ENCODE peak calls at places on chromosome 20, in four cellular contexts. One of them, this sample, is unnamed.
A peak's percentile ranks its signal among the peaks of the same experiment; 100 is the strongest.

GRCh38 chr20:58169441-58169840 is 59.0 kb downstream of the ANKRD60 start:
- DNase-seq in CD8-positive, alpha-beta T cell: no peak
- DNase-seq in K562: no peak
- DNase-seq in IMR-90: peak; percentile 41
- DNase-seq in this sample: no peak

GRCh38 chr20:56698749-56699148 is 69.6 kb downstream of the TFAP2C start:
- DNase-seq in CD8-positive, alpha-beta T cell: no peak
- DNase-seq in K562: no peak
- DNase-seq in IMR-90: no peak
- DNase-seq in this sample: no peak

GRCh38 chr20:24337074-24337473 is 132.4 kb upstream of the SYNDIG1 start:
- DNase-seq in CD8-positive, alpha-beta T cell: no peak
- DNase-seq in K562: no peak
- DNase-seq in IMR-90: peak; percentile 35
- DNase-seq in this sample: peak; percentile 81

GRCh38 chr20:62363920-62364851 is 2.9 kb downstream of the LAMA5 start:
- DNase-seq in CD8-positive, alpha-beta T cell: no peak
- DNase-seq in K562: no peak
- DNase-seq in IMR-90: no peak
- DNase-seq in this sample: no peak

GRCh38 chr20:53750827-53751393 is 157.3 kb upstream of the ZNF217 start:
- DNase-seq in K562: peak; percentile 28
- DNase-seq in CD8-positive, alpha-beta T cell: peak; percentile 64
- DNase-seq in IMR-90: peak; percentile 91
- DNase-seq in this sample: no peak

GRCh38 chr20:24163501-24163900 is 174.9 kb upstream of the GGTLC1 start:
- DNase-seq in CD8-positive, alpha-beta T cell: no peak
- DNase-seq in K562: no peak
- DNase-seq in IMR-90: no peak
- DNase-seq in this sample: peak; percentile 63

GRCh38 chr20:59939879-59940128 is 301 bp downstream of the PPP1R3D start:
- DNase-seq in CD8-positive, alpha-beta T cell: no peak
- DNase-seq in K562: peak; percentile 39
- DNase-seq in IMR-90: peak; percentile 4
- DNase-seq in this sample: no peak

GRCh38 chr20:38325905-38326304 is 20.4 kb upstream of the LBP start:
- DNase-seq in CD8-positive, alpha-beta T cell: no peak
- DNase-seq in K562: no peak
- DNase-seq in IMR-90: no peak
- DNase-seq in this sample: no peak

GRCh38 chr20:58583141-58583540 is 67.9 kb upstream of the APCDD1L start:
- DNase-seq in IMR-90: peak; percentile 49
- DNase-seq in CD8-positive, alpha-beta T cell: no peak
- DNase-seq in K562: no peak
- DNase-seq in this sample: peak; percentile 7

GRCh38 chr20:25149986-25150385 is 45.5 kb upstream of the ENTPD6 start:
- DNase-seq in K562: no peak
- DNase-seq in CD8-positive, alpha-beta T cell: no peak
- DNase-seq in IMR-90: no peak
- DNase-seq in this sample: no peak

GRCh38 chr20:17525650-17526049 is 5.5 kb downstream of the BFSP1 start:
- DNase-seq in CD8-positive, alpha-beta T cell: no peak
- DNase-seq in IMR-90: no peak
- DNase-seq in K562: peak; percentile 48
- DNase-seq in this sample: peak; percentile 78

GRCh38 chr20:43923917-43924316 is 9.3 kb downstream of the TOX2 start:
- DNase-seq in CD8-positive, alpha-beta T cell: no peak
- DNase-seq in IMR-90: no peak
- DNase-seq in K562: no peak
- DNase-seq in this sample: no peak

GRCh38 chr20:52231230-52231746 is 39.7 kb upstream of the ZFP64 start:
- DNase-seq in IMR-90: no peak
- DNase-seq in CD8-positive, alpha-beta T cell: no peak
- DNase-seq in K562: no peak
- DNase-seq in this sample: no peak

GRCh38 chr20:43140719-43141118 is 49.0 kb downstream of the PTPRT start:
- DNase-seq in K562: no peak
- DNase-seq in IMR-90: no peak
- DNase-seq in CD8-positive, alpha-beta T cell: no peak
- DNase-seq in this sample: no peak

GRCh38 chr20:46251211-46251673 is 57.1 kb downstream of the CDH22 start:
- DNase-seq in IMR-90: no peak
- DNase-seq in K562: peak; percentile 15
- DNase-seq in CD8-positive, alpha-beta T cell: no peak
- DNase-seq in this sample: no peak

GRCh38 chr20:57746832-57747404 is 37.1 kb upstream of the PMEPA1 start:
- DNase-seq in CD8-positive, alpha-beta T cell: no peak
- DNase-seq in IMR-90: no peak
- DNase-seq in K562: no peak
- DNase-seq in this sample: no peak

GRCh38 chr20:12847862-12848261 is 160.9 kb upstream of the SPTLC3 start:
- DNase-seq in K562: no peak
- DNase-seq in CD8-positive, alpha-beta T cell: no peak
- DNase-seq in IMR-90: no peak
- DNase-seq in this sample: peak; percentile 72

DNA sequence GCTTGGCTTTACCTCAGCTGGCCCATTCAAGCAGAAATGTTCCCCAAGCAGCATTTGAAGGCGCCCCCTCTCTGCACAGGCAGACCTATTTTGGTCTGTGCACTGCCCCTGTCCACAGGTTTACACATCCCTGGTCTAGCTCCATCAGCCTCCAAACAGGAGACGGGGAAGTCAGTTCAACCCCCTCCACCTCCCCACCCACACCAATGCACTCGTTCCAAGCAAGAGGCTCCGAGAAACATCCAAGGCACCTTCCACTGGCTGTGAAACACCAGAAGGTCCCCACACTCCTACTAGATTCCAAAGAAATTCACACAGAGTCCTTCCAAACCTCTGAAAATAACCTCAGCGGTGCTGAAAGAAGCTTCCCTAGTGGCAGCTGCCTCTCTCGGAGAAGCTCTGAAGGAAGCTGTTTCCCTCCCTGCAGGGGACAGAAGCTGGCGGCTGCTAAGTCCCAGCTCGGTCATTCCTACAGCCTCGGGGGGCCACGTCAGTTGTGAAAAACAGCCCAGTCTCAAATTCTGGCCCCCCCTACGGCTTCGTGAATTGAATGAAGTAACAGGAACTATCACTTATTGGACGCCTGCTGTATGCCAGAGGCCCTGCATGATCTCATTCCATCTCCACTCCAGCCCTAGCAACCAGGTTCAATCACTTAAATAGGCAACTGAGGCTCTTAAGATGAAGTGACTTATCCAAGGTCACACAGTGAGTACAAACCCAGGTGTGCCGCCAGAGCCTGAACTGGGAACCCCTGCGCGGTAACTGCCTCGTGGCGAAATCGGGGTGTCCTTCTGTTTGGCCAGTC is 815 bp downstream of the SPATA2 start:
- DNase-seq in K562: peak; percentile 24
- DNase-seq in IMR-90: no peak
- DNase-seq in CD8-positive, alpha-beta T cell: no peak
- DNase-seq in this sample: peak; percentile 45
- TF ChIP-seq CTCF in K562: no peak
- TF ChIP-seq CTCF in IMR-90: no peak
- TF ChIP-seq CTCF in CD8-positive, alpha-beta T cell: no peak
- TF ChIP-seq CTCF in this sample: no peak

DNA sequence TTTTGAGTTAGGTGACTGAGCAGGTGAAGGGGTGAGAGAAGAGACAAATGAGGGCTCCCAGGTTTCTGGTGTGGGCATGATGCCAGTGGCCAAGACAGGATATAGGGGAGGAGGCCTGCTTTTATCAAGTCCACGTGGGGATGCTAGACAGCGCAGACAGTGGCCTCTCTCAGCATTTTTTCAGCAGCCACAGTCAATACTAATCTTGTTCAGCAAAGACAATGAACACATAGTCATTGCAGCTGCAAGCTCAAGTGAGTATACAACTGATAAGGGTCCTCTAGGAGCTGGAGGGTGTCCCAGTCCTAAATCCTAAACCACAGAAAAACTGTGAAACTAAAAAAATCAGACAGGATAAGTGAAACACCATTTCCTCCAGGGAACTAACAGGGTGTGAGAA is 48.6 kb downstream of the UQCC1 start:
- DNase-seq in K562: no peak
- DNase-seq in IMR-90: peak; percentile 67
- DNase-seq in CD8-positive, alpha-beta T cell: no peak
- DNase-seq in this sample: no peak
- H3K36me3 ChIP-seq in K562: peaks cover 75% of the 10 kb centered on the region
- H3K36me3 ChIP-seq in IMR-90: peaks cover 15% of the 10 kb centered on the region
- H3K36me3 ChIP-seq in CD8-positive, alpha-beta T cell: peaks cover 25% of the 10 kb centered on the region
- H3K36me3 ChIP-seq in this sample: peaks cover 10% of the 10 kb centered on the region

GRCh38 chr20:32189691-32190607 is 17.6 kb downstream of the PLAGL2 start:
- DNase-seq in K562: no peak
- DNase-seq in IMR-90: peak; percentile 11
- DNase-seq in CD8-positive, alpha-beta T cell: peak; percentile 68
- DNase-seq in this sample: no peak
- TF ChIP-seq CTCF in K562: no peak
- TF ChIP-seq CTCF in IMR-90: no peak
- TF ChIP-seq CTCF in CD8-positive, alpha-beta T cell: no peak
- TF ChIP-seq CTCF in this sample: no peak

GRCh38 chr20:50814438-50815161 is 19.7 kb downstream of the BCAS4 start:
- DNase-seq in IMR-90: no peak
- DNase-seq in CD8-positive, alpha-beta T cell: no peak
- DNase-seq in K562: no peak
- DNase-seq in this sample: no peak

GRCh38 chr20:50813801-50814200 is 18.9 kb downstream of the BCAS4 start:
- DNase-seq in K562: no peak
- DNase-seq in IMR-90: no peak
- DNase-seq in CD8-positive, alpha-beta T cell: no peak
- DNase-seq in this sample: no peak

GRCh38 chr20:50810842-50811241 is 16.0 kb downstream of the BCAS4 start:
- DNase-seq in CD8-positive, alpha-beta T cell: no peak
- DNase-seq in K562: no peak
- DNase-seq in IMR-90: no peak
- DNase-seq in this sample: no peak

GRCh38 chr20:50815162-50815989 is 20.5 kb downstream of the BCAS4 start:
- DNase-seq in K562: no peak
- DNase-seq in IMR-90: peak; percentile 92
- DNase-seq in CD8-positive, alpha-beta T cell: peak; percentile 60
- DNase-seq in this sample: peak; percentile 50

GRCh38 chr20:50813101-50813643 is 18.3 kb downstream of the BCAS4 start:
- DNase-seq in K562: no peak
- DNase-seq in CD8-positive, alpha-beta T cell: no peak
- DNase-seq in IMR-90: no peak
- DNase-seq in this sample: no peak
- H3K36me3 ChIP-seq in K562: no peaks in the 10 kb centered on the region
- H3K36me3 ChIP-seq in CD8-positive, alpha-beta T cell: no peaks in the 10 kb centered on the region
- H3K36me3 ChIP-seq in IMR-90: no peaks in the 10 kb centered on the region
- H3K36me3 ChIP-seq in this sample: no peaks in the 10 kb centered on the region

DNA sequence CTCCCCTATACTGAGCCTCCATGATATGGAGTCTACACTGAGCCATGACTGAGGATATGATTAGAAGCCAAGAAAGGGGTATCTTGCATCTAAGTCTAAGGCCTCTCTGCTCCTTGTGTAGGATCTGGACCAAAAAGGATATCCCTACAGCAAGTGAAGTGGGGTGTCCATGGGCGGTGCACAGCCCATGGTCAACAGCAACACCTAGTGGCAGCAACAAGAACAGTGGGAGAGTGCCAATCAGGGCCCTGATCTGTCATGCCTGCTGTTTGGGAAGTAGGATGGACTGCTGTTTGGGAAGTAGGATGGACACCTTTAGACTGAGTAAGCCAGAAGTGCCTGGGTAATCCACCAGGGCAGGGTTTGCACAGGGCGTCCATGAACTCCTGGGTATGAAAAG is 22.4 kb downstream of the PTGIS start:
- DNase-seq in IMR-90: no peak
- DNase-seq in CD8-positive, alpha-beta T cell: no peak
- DNase-seq in K562: peak; percentile 43
- DNase-seq in this sample: no peak
- TF ChIP-seq CTCF in IMR-90: no peak
- TF ChIP-seq CTCF in CD8-positive, alpha-beta T cell: no peak
- TF ChIP-seq CTCF in K562: peak; percentile 68
- TF ChIP-seq CTCF in this sample: peak; percentile 1

GRCh38 chr20:10641467-10641866 is 32.3 kb downstream of the JAG1 start:
- DNase-seq in CD8-positive, alpha-beta T cell: no peak
- DNase-seq in K562: no peak
- DNase-seq in IMR-90: no peak
- DNase-seq in this sample: no peak
- H3K36me3 ChIP-seq in CD8-positive, alpha-beta T cell: no peaks in the 10 kb centered on the region
- H3K36me3 ChIP-seq in K562: no peaks in the 10 kb centered on the region
- H3K36me3 ChIP-seq in IMR-90: peaks cover 77% of the 10 kb centered on the region
- H3K36me3 ChIP-seq in this sample: peaks cover 56% of the 10 kb centered on the region

DNA sequence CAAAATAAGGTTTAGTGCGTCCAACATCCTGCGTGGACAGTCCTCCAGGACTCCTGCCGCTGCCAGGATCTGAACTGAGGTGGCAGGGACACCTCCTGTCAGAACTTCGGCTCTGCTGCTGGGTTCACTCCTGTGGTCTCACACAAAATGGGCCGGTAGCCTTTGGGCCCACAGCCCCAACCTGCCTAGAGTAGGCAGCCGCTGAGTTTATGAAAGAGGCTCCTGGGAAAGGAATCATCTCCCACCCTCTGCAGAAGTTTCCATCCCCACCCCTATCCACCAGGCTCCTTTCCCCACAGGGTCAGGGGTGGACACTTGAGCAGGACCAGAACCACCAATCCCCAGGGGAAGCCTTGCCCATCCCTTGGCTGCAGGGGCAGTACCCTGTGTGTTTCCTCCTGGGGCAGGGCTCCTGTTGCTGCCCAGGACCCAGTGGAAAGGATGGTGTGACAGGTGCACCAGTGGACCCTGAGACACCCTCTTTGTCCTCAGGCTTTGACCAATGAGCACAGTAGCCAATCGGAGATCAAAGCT is 2.1 kb upstream of the ABHD16B start:
- DNase-seq in K562: no peak
- DNase-seq in IMR-90: no peak
- DNase-seq in CD8-positive, alpha-beta T cell: no peak
- DNase-seq in this sample: no peak
- TF ChIP-seq CTCF in K562: no peak
- TF ChIP-seq CTCF in IMR-90: no peak
- TF ChIP-seq CTCF in CD8-positive, alpha-beta T cell: no peak
- TF ChIP-seq CTCF in this sample: no peak

GRCh38 chr20:41116282-41116960 is 20.9 kb upstream of the PLCG1 start:
- DNase-seq in IMR-90: no peak
- DNase-seq in K562: peak; percentile 60
- DNase-seq in CD8-positive, alpha-beta T cell: no peak
- DNase-seq in this sample: no peak
- H3K36me3 ChIP-seq in IMR-90: peaks cover 70% of the 10 kb centered on the region
- H3K36me3 ChIP-seq in K562: peaks cover 93% of the 10 kb centered on the region
- H3K36me3 ChIP-seq in CD8-positive, alpha-beta T cell: peaks cover 52% of the 10 kb centered on the region
- H3K36me3 ChIP-seq in this sample: peaks cover 45% of the 10 kb centered on the region